ENCODE peak calls at places on chromosomes 4 and X, in five cellular contexts. X is cardiac fibroblast, V is SK-MEL-5, C is RWPE1, W is endodermal cell. Q is an unnamed sample.

GRCh38 chr4:112916868-112917267 is 132.6 kb upstream of the ANK2 start:
- DNase-seq in X (peak; percentile 55), V (no peak), C (no peak), W (no peak), Q (no peak)

GRCh38 chr4:3879681-3880594 is 113.8 kb downstream of the ADRA2C start:
- DNase-seq in X (no peak), V (no peak), C (no peak), W (no peak), Q (no peak)

GRCh38 chr4:13705521-13706035 is 78.1 kb upstream of the BOD1L1 start:
- DNase-seq in X (no peak), V (no peak), C (peak; percentile 62), W (no peak), Q (peak; percentile 83)

GRCh38 chrX:42934020-42934701 is 156.2 kb upstream of the PPP1R2C start:
- DNase-seq in X (no peak), V (no peak), C (no peak), W (no peak), Q (no peak)

GRCh38 chr4:41611881-41612871 is 74.2 kb downstream of the LIMCH1 start:
- DNase-seq in X (peak; percentile 9), V (peak; percentile 94), C (peak; percentile 60), W (peak; percentile 67), Q (peak; percentile 58)

GRCh38 chr4:136571315-136571714 is 961.0 kb downstream of the PCDH18 start:
- DNase-seq in X (no peak), V (no peak), C (no peak), W (no peak), Q (no peak)

GRCh38 chr4:128782076-128782715 is 27.3 kb upstream of the JADE1 start:
- DNase-seq in X (peak; percentile 10), V (peak; percentile 55), C (no peak), W (peak; percentile 78), Q (peak; percentile 10)

GRCh38 chr4:7244343-7244680 is 52.0 kb downstream of the SORCS2 start:
- DNase-seq in X (no peak), V (no peak), C (no peak), W (no peak), Q (no peak)

GRCh38 chrX:15160558-15160957 is 109.3 kb downstream of the ASB9 start:
- DNase-seq in X (no peak), V (no peak), C (no peak), W (no peak), Q (no peak)

GRCh38 chr4:877502-877901 is 51.6 kb upstream of the CPLX1 start:
- DNase-seq in X (no peak), V (no peak), C (no peak), W (no peak), Q (no peak)

GRCh38 chrX:154002215-154002719 is 17.4 kb downstream of the IRAK1 start:
- DNase-seq in X (peak; percentile 47), V (peak; percentile 31), C (peak; percentile 25), W (no peak), Q (no peak)

GRCh38 chr4:18398661-18399060 is 377.1 kb upstream of the LCORL start:
- DNase-seq in X (no peak), V (no peak), C (no peak), W (no peak), Q (no peak)

GRCh38 chr4:184843984-184844554 is 18.3 kb upstream of the ACSL1 start:
- DNase-seq in X (no peak), V (no peak), C (no peak), W (no peak), Q (no peak)

GRCh38 chrX:97828454-97828853 is 944.7 kb downstream of the RPA4 start:
- DNase-seq in X (no peak), V (no peak), C (no peak), W (no peak), Q (no peak)

GRCh38 chr4:149738156-149738555 is 77.5 kb downstream of the IQCM start:
- DNase-seq in X (no peak), V (no peak), C (no peak), W (no peak), Q (no peak)

GRCh38 chrX:147900349-147900748 is 11.4 kb upstream of the FMR1 start:
- DNase-seq in X (no peak), V (no peak), C (no peak), W (no peak), Q (no peak)